ENCODE peak calls at places on chromosomes 5 and 9, in ten cellular contexts. G is glomerular endothelial cell; Z is sciatic nerve; R is heart right ventricle; Y is MM.1S; M is KBM-7; U is upper lobe of left lung; W is activated CD4-positive, alpha-beta T cell treated with anti-CD3 and anti-CD28 coated beads for 4 hours; B is SJSA1; P is stimulated activated CD8-positive, alpha-beta memory T cell treated with anti-CD3 and anti-CD28 coated beads, Interleukin-15, amount 100 ng/mL, for 24 hours. K is an unnamed sample.

GRCh38 chr9:16100596-16101091 is 547.8 kb downstream of the CCDC171 start:
- DNase-seq in G (no peak), Z (peak), R (peak), Y (no peak), M (no peak), U (peak), W (no peak), B (no peak), P (no peak), K (no peak)

GRCh38 chr9:132078369-132079356 is 1.0 kb downstream of the MED27 start:
- DNase-seq in G (no peak), Z (no peak), R (no peak), Y (no peak), M (peak), U (peak), W (peak), B (no peak), P (no peak), K (peak)

GRCh38 chr5:139301766-139302499 is 8.4 kb downstream of the MATR3 start:
- DNase-seq in G (no peak), Z (no peak), R (no peak), Y (no peak), M (no peak), U (no peak), W (no peak), B (no peak), P (no peak), K (no peak)

GRCh38 chr9:38015267-38015666 is 53.8 kb downstream of the SHB start:
- DNase-seq in G (no peak), Z (no peak), R (no peak), Y (no peak), M (no peak), U (no peak), W (no peak), B (peak), P (no peak), K (no peak)

GRCh38 chr9:127093319-127094020 is 29.0 kb downstream of the ANGPTL2 start:
- DNase-seq in G (no peak), Z (no peak), R (no peak), Y (no peak), M (no peak), U (no peak), W (no peak), B (no peak), P (no peak), K (no peak)

GRCh38 chr9:135209852-135210251 is 122.4 kb downstream of the OLFM1 start:
- DNase-seq in G (no peak), Z (no peak), R (no peak), Y (no peak), M (no peak), U (no peak), W (no peak), B (no peak), P (no peak), K (no peak)

GRCh38 chr5:133709074-133709676 is 96.8 kb upstream of the FSTL4 start:
- DNase-seq in G (no peak), Z (peak), R (no peak), Y (no peak), M (no peak), U (no peak), W (no peak), B (no peak), P (no peak), K (no peak)

GRCh38 chr5:97658116-97658900 is 475.3 kb upstream of the RIOK2 start:
- DNase-seq in G (no peak), Z (no peak), R (no peak), Y (no peak), M (no peak), U (no peak), W (no peak), B (no peak), P (no peak), K (no peak)

GRCh38 chr9:98430535-98430934 is 175.1 kb upstream of the TBC1D2 start:
- DNase-seq in G (no peak), Z (no peak), R (no peak), Y (no peak), M (no peak), U (no peak), W (no peak), B (no peak), P (no peak), K (no peak)

GRCh38 chr9:112793213-112793810 is 42.8 kb downstream of the SNX30 start:
- DNase-seq in G (no peak), Z (peak), R (peak), Y (peak), M (peak), U (no peak), W (peak), B (peak), P (peak), K (peak)

GRCh38 chr9:133707065-133707760 is 30.9 kb downstream of the SARDH start:
- DNase-seq in G (no peak), Z (peak), R (peak), Y (no peak), M (no peak), U (no peak), W (no peak), B (no peak), P (no peak), K (no peak)